ENCODE peak calls at places on chromosomes 4 and X, in six cellular contexts. One of them, this sample, is unnamed. For H3K36me3, the result is how much of the 10 kb centered on the place peaks cover.

GRCh38 chrX:69618803-69619202 is 2.9 kb downstream of the EDA start:
- DNase-seq in IMR-90: peak
- DNase-seq in neuronal stem cell: no peak
- DNase-seq in H1: no peak
- DNase-seq in mesenchymal stem cell: peak
- DNase-seq in trophoblast cell: no peak
- DNase-seq in this sample: peak

GRCh38 chr4:184962125-184962638 is 56.1 kb upstream of the HELT start:
- DNase-seq in IMR-90: no peak
- DNase-seq in neuronal stem cell: no peak
- DNase-seq in H1: no peak
- DNase-seq in mesenchymal stem cell: no peak
- DNase-seq in trophoblast cell: no peak
- DNase-seq in this sample: no peak

GRCh38 chrX:49829016-49829415 is at the start of gene PAGE4:
- DNase-seq in IMR-90: no peak
- DNase-seq in neuronal stem cell: no peak
- DNase-seq in H1: no peak
- DNase-seq in mesenchymal stem cell: no peak
- DNase-seq in trophoblast cell: peak
- DNase-seq in this sample: peak

GRCh38 chr4:157048248-157048647 is 27.7 kb upstream of the GLRB start:
- DNase-seq in IMR-90: peak
- DNase-seq in neuronal stem cell: no peak
- DNase-seq in H1: no peak
- DNase-seq in mesenchymal stem cell: peak
- DNase-seq in trophoblast cell: no peak
- DNase-seq in this sample: no peak

GRCh38 chrX:68801737-68802290 is 27.0 kb upstream of the EFNB1 start:
- DNase-seq in IMR-90: no peak
- DNase-seq in neuronal stem cell: no peak
- DNase-seq in H1: no peak
- DNase-seq in mesenchymal stem cell: no peak
- DNase-seq in trophoblast cell: no peak
- DNase-seq in this sample: peak

GRCh38 chr4:71187399-71188196 is 151.2 kb upstream of the SLC4A4 start:
- DNase-seq in IMR-90: peak
- DNase-seq in neuronal stem cell: peak
- DNase-seq in H1: peak
- DNase-seq in mesenchymal stem cell: peak
- DNase-seq in trophoblast cell: no peak
- DNase-seq in this sample: peak

GRCh38 chrX:133726211-133726630 is 259.2 kb downstream of the GPC3 start:
- DNase-seq in IMR-90: peak
- DNase-seq in neuronal stem cell: no peak
- DNase-seq in H1: no peak
- DNase-seq in mesenchymal stem cell: peak
- DNase-seq in trophoblast cell: no peak
- DNase-seq in this sample: peak

GRCh38 chrX:24245201-24245600 is 68.7 kb downstream of the SUPT20HL2 start:
- DNase-seq in IMR-90: peak
- DNase-seq in neuronal stem cell: peak
- DNase-seq in H1: no peak
- DNase-seq in mesenchymal stem cell: peak
- DNase-seq in trophoblast cell: peak
- DNase-seq in this sample: peak

GRCh38 chr4:56434599-56435000 is 815 bp downstream of the PPAT start:
- DNase-seq in IMR-90: peak
- DNase-seq in neuronal stem cell: no peak
- DNase-seq in H1: no peak
- DNase-seq in mesenchymal stem cell: no peak
- DNase-seq in trophoblast cell: peak
- DNase-seq in this sample: peak

GRCh38 chrX:106959897-106960296 is 39.7 kb downstream of the CLDN2 start:
- DNase-seq in IMR-90: peak
- DNase-seq in neuronal stem cell: no peak
- DNase-seq in H1: no peak
- DNase-seq in mesenchymal stem cell: peak
- DNase-seq in trophoblast cell: no peak
- DNase-seq in this sample: peak

GRCh38 chr4:94457692-94458106 is 6.0 kb downstream of the PDLIM5 start:
- DNase-seq in IMR-90: no peak
- DNase-seq in neuronal stem cell: peak
- DNase-seq in H1: no peak
- DNase-seq in mesenchymal stem cell: peak
- DNase-seq in trophoblast cell: no peak
- DNase-seq in this sample: no peak

GRCh38 chrX:147735364-147735763 is 176.4 kb upstream of the FMR1 start:
- DNase-seq in IMR-90: no peak
- DNase-seq in neuronal stem cell: no peak
- DNase-seq in H1: no peak
- DNase-seq in mesenchymal stem cell: no peak
- DNase-seq in trophoblast cell: no peak
- DNase-seq in this sample: peak

GRCh38 chrX:131987252-131987651 is 35.9 kb upstream of the STK26 start:
- DNase-seq in IMR-90: no peak
- DNase-seq in neuronal stem cell: no peak
- DNase-seq in H1: no peak
- DNase-seq in mesenchymal stem cell: no peak
- DNase-seq in trophoblast cell: no peak
- DNase-seq in this sample: no peak

GRCh38 chr4:82786004-82786400 is 12.6 kb downstream of the SCD5 start:
- DNase-seq in IMR-90: no peak
- DNase-seq in neuronal stem cell: no peak
- DNase-seq in H1: no peak
- DNase-seq in mesenchymal stem cell: no peak
- DNase-seq in trophoblast cell: no peak
- DNase-seq in this sample: no peak

GRCh38 chr4:20444599-20445337 is 193.1 kb downstream of the SLIT2 start:
- DNase-seq in IMR-90: no peak
- DNase-seq in neuronal stem cell: no peak
- DNase-seq in H1: no peak
- DNase-seq in mesenchymal stem cell: no peak
- DNase-seq in trophoblast cell: peak
- DNase-seq in this sample: no peak

GRCh38 chr4:160352637-160353036 is 1249.8 kb downstream of the RAPGEF2 start:
- DNase-seq in IMR-90: no peak
- DNase-seq in neuronal stem cell: no peak
- DNase-seq in H1: no peak
- DNase-seq in mesenchymal stem cell: no peak
- DNase-seq in trophoblast cell: no peak
- DNase-seq in this sample: no peak

GRCh38 chr4:5808081-5808741 is 84.7 kb downstream of the CRMP1 start:
- DNase-seq in IMR-90: peak
- DNase-seq in neuronal stem cell: no peak
- DNase-seq in H1: no peak
- DNase-seq in mesenchymal stem cell: peak
- DNase-seq in trophoblast cell: no peak
- DNase-seq in this sample: no peak
- H3K36me3 ChIP-seq in IMR-90: half or more
- H3K36me3 ChIP-seq in neuronal stem cell: half or more
- H3K36me3 ChIP-seq in H1: under half
- H3K36me3 ChIP-seq in mesenchymal stem cell: half or more
- H3K36me3 ChIP-seq in trophoblast cell: under half
- H3K36me3 ChIP-seq in this sample: under half

GRCh38 chr4:8746523-8747466 is 124.8 kb downstream of the HMX1 start:
- DNase-seq in IMR-90: no peak
- DNase-seq in neuronal stem cell: no peak
- DNase-seq in H1: peak
- DNase-seq in mesenchymal stem cell: no peak
- DNase-seq in trophoblast cell: no peak
- DNase-seq in this sample: no peak
- H4K8ac ChIP-seq in IMR-90: no peak
- H4K8ac ChIP-seq in neuronal stem cell: no peak
- H4K8ac ChIP-seq in H1: peak
- H4K8ac ChIP-seq in mesenchymal stem cell: no peak
- H4K8ac ChIP-seq in trophoblast cell: no peak
- H4K8ac ChIP-seq in this sample: no peak

GRCh38 chr4:38832624-38833528 is 23.7 kb downstream of the TLR6 start:
- DNase-seq in IMR-90: no peak
- DNase-seq in neuronal stem cell: no peak
- DNase-seq in H1: peak
- DNase-seq in mesenchymal stem cell: no peak
- DNase-seq in trophoblast cell: no peak
- DNase-seq in this sample: peak
- H3K18ac ChIP-seq in IMR-90: peak
- H3K18ac ChIP-seq in neuronal stem cell: peak
- H3K18ac ChIP-seq in H1: no peak
- H3K18ac ChIP-seq in mesenchymal stem cell: no peak
- H3K18ac ChIP-seq in trophoblast cell: no peak
- H3K18ac ChIP-seq in this sample: no peak

GRCh38 chr4:6618386-6619115 is 21.9 kb upstream of the MRFAP1 start:
- DNase-seq in IMR-90: no peak
- DNase-seq in neuronal stem cell: no peak
- DNase-seq in H1: no peak
- DNase-seq in mesenchymal stem cell: no peak
- DNase-seq in trophoblast cell: no peak
- DNase-seq in this sample: no peak

GRCh38 chr4:6620296-6620695 is 20.2 kb upstream of the MRFAP1 start:
- DNase-seq in IMR-90: no peak
- DNase-seq in neuronal stem cell: no peak
- DNase-seq in H1: no peak
- DNase-seq in mesenchymal stem cell: no peak
- DNase-seq in trophoblast cell: no peak
- DNase-seq in this sample: no peak

GRCh38 chr4:6617246-6617645 is 23.2 kb upstream of the MRFAP1 start:
- DNase-seq in IMR-90: no peak
- DNase-seq in neuronal stem cell: no peak
- DNase-seq in H1: no peak
- DNase-seq in mesenchymal stem cell: no peak
- DNase-seq in trophoblast cell: no peak
- DNase-seq in this sample: no peak

GRCh38 chr4:6619466-6620255 is 20.8 kb upstream of the MRFAP1 start:
- DNase-seq in IMR-90: no peak
- DNase-seq in neuronal stem cell: no peak
- DNase-seq in H1: no peak
- DNase-seq in mesenchymal stem cell: no peak
- DNase-seq in trophoblast cell: no peak
- DNase-seq in this sample: no peak

GRCh38 chr4:6619116-6619465 is 21.4 kb upstream of the MRFAP1 start:
- DNase-seq in IMR-90: no peak
- DNase-seq in neuronal stem cell: no peak
- DNase-seq in H1: no peak
- DNase-seq in mesenchymal stem cell: no peak
- DNase-seq in trophoblast cell: no peak
- DNase-seq in this sample: no peak
- H3K36me3 ChIP-seq in IMR-90: under half
- H3K36me3 ChIP-seq in neuronal stem cell: under half
- H3K36me3 ChIP-seq in H1: under half
- H3K36me3 ChIP-seq in mesenchymal stem cell: half or more
- H3K36me3 ChIP-seq in trophoblast cell: under half
- H3K36me3 ChIP-seq in this sample: under half

This sample was measured in mesendoderm.